ENCODE peak calls at places on chromosomes 16 and 17, in five cellular contexts. H is AG10803; J is left ventricle myocardium inferior; I is iris pigment epithelial cell; S is stimulated activated CD8-positive, alpha-beta memory T cell treated with anti-CD3 and anti-CD28 coated beads, Interleukin-7, amount 100 ng/mL, for 4 hours. T is an unnamed sample.
A peak's percentile ranks its signal among the peaks of the same experiment; 100 is the strongest.

GRCh38 chr16:68382296-68382718 is 66.0 kb downstream of the SMPD3 start:
- DNase-seq in I (no peak), H (no peak), J (no peak), S (no peak), T (no peak)

GRCh38 chr16:27235938-27236245 is 32.6 kb downstream of the KDM8 start:
- DNase-seq in H (no peak), J (no peak), I (no peak), S (no peak), T (no peak)

GRCh38 chr17:30372755-30373154 is 6.0 kb upstream of the CPD start:
- DNase-seq in S (no peak), J (no peak), H (peak; percentile 17), I (no peak), T (no peak)

GRCh38 chr16:22092143-22092933 is at the start of gene VWA3A:
- DNase-seq in H (peak; percentile 82), S (no peak), J (no peak), I (peak; percentile 46), T (no peak)

GRCh38 chr17:58176200-58176599 is 9.4 kb downstream of the OR4D2 start:
- DNase-seq in H (peak; percentile 6), I (peak; percentile 28), S (no peak), J (no peak), T (no peak)

GRCh38 chr17:53626286-53626685 is 196.4 kb upstream of the KIF2B start:
- DNase-seq in J (no peak), H (peak; percentile 38), S (no peak), I (peak; percentile 79), T (no peak)

GRCh38 chr16:19549688-19550087 is 5.8 kb upstream of the VPS35L start:
- DNase-seq in I (no peak), J (no peak), H (no peak), S (no peak), T (no peak)

GRCh38 chr16:3492356-3492755 is 2.9 kb downstream of the C16orf90 start:
- DNase-seq in J (no peak), H (no peak), I (no peak), S (no peak), T (no peak)